ENCODE peak calls at places on chromosome 12, in ten cellular contexts. One of them, this sample, is unnamed.

GRCh38 chr12:89793946-89794345 is 85.3 kb upstream of the ATP2B1 start:
- DNase-seq in GM12892: no peak
- DNase-seq in body of pancreas: no peak
- DNase-seq in HCT116: no peak
- DNase-seq in spleen: no peak
- DNase-seq in adrenal gland: no peak
- DNase-seq in right lobe of liver: no peak
- DNase-seq in A549: no peak
- DNase-seq in GM12891: no peak
- DNase-seq in thyroid gland: no peak
- DNase-seq in this sample: no peak

GRCh38 chr12:11085419-11085818 is 6.7 kb downstream of the TAS2R43 start:
- DNase-seq in GM12892: no peak
- DNase-seq in body of pancreas: no peak
- DNase-seq in HCT116: no peak
- DNase-seq in spleen: no peak
- DNase-seq in adrenal gland: peak; percentile 62
- DNase-seq in right lobe of liver: no peak
- DNase-seq in A549: no peak
- DNase-seq in GM12891: no peak
- DNase-seq in thyroid gland: no peak
- DNase-seq in this sample: no peak

GRCh38 chr12:113860059-113860820 is 105.9 kb downstream of the RBM19 start:
- DNase-seq in GM12892: no peak
- DNase-seq in body of pancreas: no peak
- DNase-seq in HCT116: no peak
- DNase-seq in spleen: no peak
- DNase-seq in adrenal gland: no peak
- DNase-seq in right lobe of liver: no peak
- DNase-seq in A549: no peak
- DNase-seq in GM12891: no peak
- DNase-seq in thyroid gland: no peak
- DNase-seq in this sample: no peak

GRCh38 chr12:17301544-17301943 is 695.6 kb upstream of the LMO3 start:
- DNase-seq in GM12892: no peak
- DNase-seq in body of pancreas: no peak
- DNase-seq in HCT116: no peak
- DNase-seq in spleen: no peak
- DNase-seq in adrenal gland: no peak
- DNase-seq in right lobe of liver: no peak
- DNase-seq in A549: no peak
- DNase-seq in GM12891: no peak
- DNase-seq in thyroid gland: no peak
- DNase-seq in this sample: no peak

GRCh38 chr12:98533723-98534251 is 18.4 kb downstream of the TMPO start:
- DNase-seq in GM12892: no peak
- DNase-seq in body of pancreas: no peak
- DNase-seq in HCT116: no peak
- DNase-seq in spleen: no peak
- DNase-seq in adrenal gland: no peak
- DNase-seq in right lobe of liver: no peak
- DNase-seq in A549: no peak
- DNase-seq in GM12891: no peak
- DNase-seq in thyroid gland: no peak
- DNase-seq in this sample: no peak

GRCh38 chr12:85725991-85726390 is 110.2 kb downstream of the RASSF9 start:
- DNase-seq in GM12892: no peak
- DNase-seq in body of pancreas: no peak
- DNase-seq in HCT116: no peak
- DNase-seq in spleen: no peak
- DNase-seq in adrenal gland: no peak
- DNase-seq in right lobe of liver: no peak
- DNase-seq in A549: peak; percentile 4
- DNase-seq in GM12891: no peak
- DNase-seq in thyroid gland: no peak
- DNase-seq in this sample: no peak

GRCh38 chr12:3136641-3137267 is 59.6 kb downstream of the TSPAN9 start:
- DNase-seq in GM12892: no peak
- DNase-seq in body of pancreas: no peak
- DNase-seq in HCT116: no peak
- DNase-seq in spleen: no peak
- DNase-seq in adrenal gland: no peak
- DNase-seq in right lobe of liver: no peak
- DNase-seq in A549: no peak
- DNase-seq in GM12891: no peak
- DNase-seq in thyroid gland: no peak
- DNase-seq in this sample: no peak

GRCh38 chr12:93020225-93020997 is 91.3 kb upstream of the EEA1 start:
- DNase-seq in GM12892: no peak
- DNase-seq in body of pancreas: peak; percentile 79
- DNase-seq in HCT116: no peak
- DNase-seq in spleen: no peak
- DNase-seq in adrenal gland: no peak
- DNase-seq in right lobe of liver: no peak
- DNase-seq in A549: no peak
- DNase-seq in GM12891: no peak
- DNase-seq in thyroid gland: peak; percentile 4
- DNase-seq in this sample: no peak

GRCh38 chr12:21509768-21510167 is 8.2 kb downstream of the GOLT1B start:
- DNase-seq in GM12892: peak; percentile 5
- DNase-seq in body of pancreas: no peak
- DNase-seq in HCT116: no peak
- DNase-seq in spleen: no peak
- DNase-seq in adrenal gland: no peak
- DNase-seq in right lobe of liver: no peak
- DNase-seq in A549: no peak
- DNase-seq in GM12891: peak; percentile 9
- DNase-seq in thyroid gland: no peak
- DNase-seq in this sample: no peak

GRCh38 chr12:95201056-95201670 is 16.1 kb downstream of the FGD6 start:
- DNase-seq in GM12892: no peak
- DNase-seq in body of pancreas: no peak
- DNase-seq in HCT116: no peak
- DNase-seq in spleen: no peak
- DNase-seq in adrenal gland: no peak
- DNase-seq in right lobe of liver: no peak
- DNase-seq in A549: peak; percentile 89
- DNase-seq in GM12891: no peak
- DNase-seq in thyroid gland: no peak
- DNase-seq in this sample: no peak

GRCh38 chr12:100724071-100724470 is 70.5 kb upstream of the ANO4 start:
- DNase-seq in GM12892: no peak
- DNase-seq in body of pancreas: no peak
- DNase-seq in HCT116: no peak
- DNase-seq in spleen: no peak
- DNase-seq in adrenal gland: no peak
- DNase-seq in right lobe of liver: no peak
- DNase-seq in A549: no peak
- DNase-seq in GM12891: no peak
- DNase-seq in thyroid gland: no peak
- DNase-seq in this sample: no peak

GRCh38 chr12:120687570-120688289 is 781 bp downstream of the MLEC start:
- DNase-seq in GM12892: no peak
- DNase-seq in body of pancreas: peak; percentile 27
- DNase-seq in HCT116: no peak
- DNase-seq in spleen: peak; percentile 79
- DNase-seq in adrenal gland: peak; percentile 44
- DNase-seq in right lobe of liver: no peak
- DNase-seq in A549: no peak
- DNase-seq in GM12891: no peak
- DNase-seq in thyroid gland: peak; percentile 45
- DNase-seq in this sample: no peak

GRCh38 chr12:89286506-89286905 is 65.8 kb downstream of the DUSP6 start:
- DNase-seq in GM12892: no peak
- DNase-seq in body of pancreas: no peak
- DNase-seq in HCT116: no peak
- DNase-seq in spleen: no peak
- DNase-seq in adrenal gland: no peak
- DNase-seq in right lobe of liver: no peak
- DNase-seq in A549: no peak
- DNase-seq in GM12891: no peak
- DNase-seq in thyroid gland: no peak
- DNase-seq in this sample: no peak

GRCh38 chr12:82383930-82384513 is 25.7 kb downstream of the METTL25 start:
- DNase-seq in GM12892: no peak
- DNase-seq in body of pancreas: no peak
- DNase-seq in HCT116: no peak
- DNase-seq in spleen: no peak
- DNase-seq in adrenal gland: no peak
- DNase-seq in right lobe of liver: no peak
- DNase-seq in A549: peak; percentile 54
- DNase-seq in GM12891: no peak
- DNase-seq in thyroid gland: no peak
- DNase-seq in this sample: no peak

GRCh38 chr12:57516617-57517153 is 3.6 kb downstream of the DDIT3 start:
- DNase-seq in GM12892: no peak
- DNase-seq in body of pancreas: no peak
- DNase-seq in HCT116: no peak
- DNase-seq in spleen: no peak
- DNase-seq in adrenal gland: no peak
- DNase-seq in right lobe of liver: no peak
- DNase-seq in A549: no peak
- DNase-seq in GM12891: no peak
- DNase-seq in thyroid gland: no peak
- DNase-seq in this sample: no peak
- TF ChIP-seq POLR2A in GM12892: no peak
- TF ChIP-seq POLR2A in body of pancreas: no peak
- TF ChIP-seq POLR2A in HCT116: no peak
- TF ChIP-seq POLR2A in spleen: no peak
- TF ChIP-seq POLR2A in adrenal gland: no peak
- TF ChIP-seq POLR2A in right lobe of liver: no peak
- TF ChIP-seq POLR2A in A549: no peak
- TF ChIP-seq POLR2A in GM12891: no peak
- TF ChIP-seq POLR2A in thyroid gland: no peak
- TF ChIP-seq POLR2A in this sample: no peak

DNA sequence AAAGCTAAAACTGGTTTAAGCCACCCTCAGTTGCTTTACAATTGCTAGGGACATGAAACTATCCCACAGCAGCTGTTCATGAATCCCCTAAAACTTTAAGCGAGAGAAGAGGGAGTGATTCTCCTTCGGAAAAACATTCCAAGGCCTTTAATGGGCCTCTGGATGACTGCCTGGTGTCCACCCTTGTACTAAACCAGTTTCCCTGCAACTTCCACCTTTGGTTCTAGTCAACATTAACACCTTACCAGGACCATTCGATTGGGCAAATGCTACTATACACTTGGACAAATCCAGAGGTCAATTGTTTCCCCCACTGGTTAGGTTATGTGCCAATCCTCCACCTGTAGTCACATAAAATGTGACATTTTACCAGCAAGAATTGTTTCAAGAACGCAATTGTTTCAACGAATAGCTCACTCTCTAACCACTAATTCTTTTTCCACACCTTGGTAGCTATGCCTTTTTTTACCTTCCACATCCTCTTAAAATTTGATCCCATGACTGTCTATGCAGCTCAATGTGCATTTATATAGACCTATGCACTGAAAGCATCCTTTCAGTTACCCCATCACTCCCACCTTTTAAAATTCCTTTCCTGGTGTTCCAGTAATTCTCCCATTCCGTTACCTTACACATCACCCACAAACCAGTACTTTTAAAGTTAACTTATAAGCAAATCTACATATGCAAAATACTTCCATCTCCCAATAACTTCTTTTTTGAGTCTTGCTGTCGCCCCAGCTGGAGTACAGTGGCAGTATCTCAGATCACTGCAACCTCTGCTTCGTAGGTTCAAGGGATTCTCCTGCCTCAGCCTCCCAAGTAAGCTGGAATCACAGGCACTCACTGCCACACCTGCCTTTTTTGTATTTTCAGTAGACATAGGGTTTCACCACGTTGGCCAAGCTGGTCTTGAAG is 3.6 kb downstream of the UBC start:
- DNase-seq in GM12892: no peak
- DNase-seq in body of pancreas: peak; percentile 36
- DNase-seq in HCT116: no peak
- DNase-seq in spleen: no peak
- DNase-seq in adrenal gland: peak; percentile 30
- DNase-seq in right lobe of liver: no peak
- DNase-seq in A549: peak; percentile 72
- DNase-seq in GM12891: no peak
- DNase-seq in thyroid gland: no peak
- DNase-seq in this sample: no peak
- TF ChIP-seq POLR2A in GM12892: peak; percentile 80
- TF ChIP-seq POLR2A in body of pancreas: peak; percentile 64
- TF ChIP-seq POLR2A in HCT116: peak; percentile 54
- TF ChIP-seq POLR2A in spleen: no peak
- TF ChIP-seq POLR2A in adrenal gland: peak; percentile 72
- TF ChIP-seq POLR2A in right lobe of liver: peak; percentile 69
- TF ChIP-seq POLR2A in A549: peak; percentile 25
- TF ChIP-seq POLR2A in GM12891: peak; percentile 91
- TF ChIP-seq POLR2A in thyroid gland: no peak
- TF ChIP-seq POLR2A in this sample: no peak

DNA sequence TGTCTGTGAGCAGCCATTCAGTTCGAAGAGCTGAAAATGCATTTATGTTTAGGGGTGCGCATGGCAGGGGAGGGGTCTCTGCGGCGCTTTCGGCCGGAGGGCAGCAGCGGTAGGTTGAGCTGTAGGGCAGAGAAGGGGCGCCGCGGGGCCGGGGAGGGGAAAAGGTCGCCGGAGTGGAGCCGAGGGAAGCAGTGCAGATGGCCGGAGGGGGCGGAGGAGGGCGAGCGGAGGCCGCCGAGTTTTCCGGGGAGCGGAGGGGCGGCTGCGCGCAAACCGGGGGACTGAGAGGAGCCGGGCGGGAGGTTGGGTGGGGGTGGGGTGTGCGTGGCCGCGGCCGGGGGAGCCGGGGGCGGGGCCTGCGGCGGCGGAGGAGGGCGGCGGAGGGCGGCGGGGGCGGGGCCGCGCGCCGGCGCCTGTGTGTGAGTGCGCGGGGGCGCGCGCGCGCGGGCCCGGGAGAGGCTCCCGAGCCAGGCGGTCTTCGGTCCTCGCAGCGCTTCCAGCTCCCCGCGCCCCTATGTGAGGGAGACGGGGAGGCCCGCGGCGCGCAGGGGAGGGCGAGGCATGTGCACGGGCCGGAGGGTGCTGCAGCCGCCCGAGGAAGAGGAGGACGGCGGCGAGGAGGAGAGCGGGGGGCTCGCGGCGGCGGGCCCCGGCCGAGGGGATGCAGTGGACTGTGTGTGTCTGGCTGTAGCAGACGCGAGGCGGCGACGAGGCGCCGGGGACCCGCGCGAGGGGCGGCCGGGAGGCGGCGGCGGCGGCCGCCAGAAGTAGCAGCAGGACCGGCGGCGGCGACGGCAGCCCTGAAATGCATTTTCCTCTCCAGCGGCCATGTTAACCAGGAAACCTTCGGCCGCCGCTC is at the start of gene DYRK2:
- DNase-seq in GM12892: peak; percentile 71
- DNase-seq in body of pancreas: peak; percentile 79
- DNase-seq in HCT116: peak; percentile 27
- DNase-seq in spleen: peak; percentile 94
- DNase-seq in adrenal gland: peak; percentile 80
- DNase-seq in right lobe of liver: peak; percentile 83
- DNase-seq in A549: peak; percentile 79
- DNase-seq in GM12891: peak; percentile 78
- DNase-seq in thyroid gland: peak; percentile 82
- DNase-seq in this sample: peak; percentile 72
- TF ChIP-seq POLR2A in GM12892: peak; percentile 78
- TF ChIP-seq POLR2A in body of pancreas: peak; percentile 86
- TF ChIP-seq POLR2A in HCT116: peak; percentile 71
- TF ChIP-seq POLR2A in spleen: no peak
- TF ChIP-seq POLR2A in adrenal gland: peak; percentile 65
- TF ChIP-seq POLR2A in right lobe of liver: peak; percentile 72
- TF ChIP-seq POLR2A in A549: peak; percentile 93
- TF ChIP-seq POLR2A in GM12891: peak; percentile 67
- TF ChIP-seq POLR2A in thyroid gland: peak; percentile 84
- TF ChIP-seq POLR2A in this sample: peak; percentile 91

GRCh38 chr12:106074706-106075392 is 63.9 kb downstream of the NUAK1 start:
- DNase-seq in GM12892: no peak
- DNase-seq in body of pancreas: no peak
- DNase-seq in HCT116: no peak
- DNase-seq in spleen: no peak
- DNase-seq in adrenal gland: no peak
- DNase-seq in right lobe of liver: no peak
- DNase-seq in A549: no peak
- DNase-seq in GM12891: no peak
- DNase-seq in thyroid gland: no peak
- DNase-seq in this sample: no peak
- TF ChIP-seq POLR2A in GM12892: no peak
- TF ChIP-seq POLR2A in body of pancreas: no peak
- TF ChIP-seq POLR2A in HCT116: no peak
- TF ChIP-seq POLR2A in spleen: no peak
- TF ChIP-seq POLR2A in adrenal gland: no peak
- TF ChIP-seq POLR2A in right lobe of liver: no peak
- TF ChIP-seq POLR2A in A549: no peak
- TF ChIP-seq POLR2A in GM12891: no peak
- TF ChIP-seq POLR2A in thyroid gland: no peak
- TF ChIP-seq POLR2A in this sample: no peak

This sample was measured in H54.